ENCODE peak calls at places on chromosomes 4 and X, in seven cellular contexts. C, S, F, I, E, V and W are unnamed samples.

GRCh38 chr4:7759221-7759620 is 180.4 kb downstream of the AFAP1 start:
- DNase-seq in C (no peak), S (no peak), F (peak), I (no peak), E (no peak), V (no peak), W (no peak)

GRCh38 chrX:136759968-136760367 is 20.8 kb downstream of the ARHGEF6 start:
- DNase-seq in C (no peak), S (no peak), F (no peak), I (no peak), E (no peak), V (no peak), W (no peak)

GRCh38 chr4:186685744-186686143 is 37.9 kb downstream of the FAT1 start:
- DNase-seq in C (peak), S (no peak), F (no peak), I (no peak), E (no peak), V (no peak), W (no peak)

GRCh38 chr4:45568694-45569093 is 555.2 kb downstream of the GABRG1 start:
- DNase-seq in C (no peak), S (no peak), F (no peak), I (no peak), E (no peak), V (no peak), W (no peak)

GRCh38 chr4:35201403-35201802 is 1042.9 kb downstream of the ARAP2 start:
- DNase-seq in C (no peak), S (no peak), F (no peak), I (no peak), E (no peak), V (no peak), W (no peak)

GRCh38 chr4:186602978-186603377 is 47.6 kb upstream of the MTNR1A start:
- DNase-seq in C (no peak), S (no peak), F (no peak), I (no peak), E (no peak), V (no peak), W (no peak)

GRCh38 chr4:155047755-155048154 is 160.7 kb upstream of the NPY2R start:
- DNase-seq in C (no peak), S (no peak), F (no peak), I (no peak), E (no peak), V (no peak), W (no peak)

GRCh38 chr4:165301833-165302232 is 25.6 kb upstream of the MSMO1 start:
- DNase-seq in C (no peak), S (no peak), F (no peak), I (no peak), E (no peak), V (no peak), W (no peak)

GRCh38 chr4:15779336-15779735 is 1.2 kb downstream of the CD38 start:
- DNase-seq in C (no peak), S (peak), F (no peak), I (no peak), E (no peak), V (peak), W (no peak)

GRCh38 chrX:65757943-65758342 is 90.5 kb downstream of the MSN start:
- DNase-seq in C (no peak), S (no peak), F (no peak), I (no peak), E (no peak), V (no peak), W (no peak)

GRCh38 chr4:55029321-55029720 is 96.1 kb downstream of the KDR start:
- DNase-seq in C (no peak), S (no peak), F (no peak), I (no peak), E (no peak), V (no peak), W (no peak)

GRCh38 chrX:19912-20571 is 261.1 kb upstream of the PLCXD1 start:
- DNase-seq in C (no peak), S (no peak), F (no peak), I (no peak), E (peak), V (no peak), W (peak)

GRCh38 chr4:61872983-61873382 is 672.9 kb downstream of the ADGRL3 start:
- DNase-seq in C (no peak), S (no peak), F (no peak), I (no peak), E (no peak), V (no peak), W (no peak)

GRCh38 chr4:85153221-85153620 is 186.7 kb upstream of the WDFY3 start:
- DNase-seq in C (no peak), S (no peak), F (no peak), I (no peak), E (no peak), V (no peak), W (no peak)

GRCh38 chrX:40010550-40011364 is 87.0 kb downstream of the BCOR start:
- DNase-seq in C (no peak), S (peak), F (no peak), I (no peak), E (no peak), V (no peak), W (no peak)

GRCh38 chrX:54248309-54248708 is 65.3 kb upstream of the FAM120C start:
- DNase-seq in C (peak), S (no peak), F (no peak), I (peak), E (no peak), V (no peak), W (no peak)

GRCh38 chrX:31483336-31483735 is 411.5 kb upstream of the FTHL17 start:
- DNase-seq in C (no peak), S (no peak), F (no peak), I (no peak), E (no peak), V (no peak), W (no peak)

GRCh38 chr4:153450545-153450917 is 15.6 kb upstream of the TMEM131L start:
- DNase-seq in C (no peak), S (no peak), F (no peak), I (no peak), E (no peak), V (no peak), W (no peak)

GRCh38 chrX:3678287-3678686 is 35.2 kb downstream of the PRKX start:
- DNase-seq in C (no peak), S (no peak), F (no peak), I (no peak), E (no peak), V (no peak), W (no peak)

GRCh38 chrX:154135458-154136229 is 8.4 kb upstream of the OPN1LW start:
- DNase-seq in C (no peak), S (no peak), F (no peak), I (no peak), E (no peak), V (no peak), W (no peak)

GRCh38 chr4:103934178-103934789 is 214.5 kb upstream of the TACR3 start:
- DNase-seq in C (peak), S (peak), F (no peak), I (peak), E (no peak), V (peak), W (no peak)

GRCh38 chr4:168077726-168078239 is 14.6 kb upstream of the ANXA10 start:
- DNase-seq in C (no peak), S (no peak), F (no peak), I (no peak), E (no peak), V (no peak), W (no peak)